ENCODE peak calls at places on chromosomes 5 and 9, in six cellular contexts. One of them, this sample, is unnamed.

GRCh38 chr5:147636585-147636984 is 126.7 kb upstream of the DPYSL3 start:
- DNase-seq in OCI-LY7: no peak
- DNase-seq in IMR-90: no peak
- DNase-seq in mesenchymal stem cell: no peak
- DNase-seq in hepatocyte: no peak
- DNase-seq in HepG2: no peak
- DNase-seq in this sample: no peak

GRCh38 chr5:21007781-21008180 is 1019.8 kb upstream of the CDH18 start:
- DNase-seq in OCI-LY7: no peak
- DNase-seq in IMR-90: no peak
- DNase-seq in mesenchymal stem cell: no peak
- DNase-seq in hepatocyte: no peak
- DNase-seq in HepG2: no peak
- DNase-seq in this sample: no peak

GRCh38 chr9:134396258-134396742 is 70.0 kb downstream of the RXRA start:
- DNase-seq in OCI-LY7: peak
- DNase-seq in IMR-90: no peak
- DNase-seq in mesenchymal stem cell: no peak
- DNase-seq in hepatocyte: no peak
- DNase-seq in HepG2: no peak
- DNase-seq in this sample: no peak

GRCh38 chr9:136972335-136972734 is 5.0 kb upstream of the PTGDS start:
- DNase-seq in OCI-LY7: no peak
- DNase-seq in IMR-90: no peak
- DNase-seq in mesenchymal stem cell: no peak
- DNase-seq in hepatocyte: no peak
- DNase-seq in HepG2: no peak
- DNase-seq in this sample: no peak

GRCh38 chr5:117743337-117743736 is 1168.7 kb upstream of the SEMA6A start:
- DNase-seq in OCI-LY7: no peak
- DNase-seq in IMR-90: no peak
- DNase-seq in mesenchymal stem cell: no peak
- DNase-seq in hepatocyte: no peak
- DNase-seq in HepG2: no peak
- DNase-seq in this sample: no peak

GRCh38 chr9:136671646-136672430 is 9.1 kb downstream of the EGFL7 start:
- DNase-seq in OCI-LY7: peak
- DNase-seq in IMR-90: no peak
- DNase-seq in mesenchymal stem cell: no peak
- DNase-seq in hepatocyte: peak
- DNase-seq in HepG2: no peak
- DNase-seq in this sample: peak

GRCh38 chr5:113489299-113489698 is 1.0 kb upstream of the MCC start:
- DNase-seq in OCI-LY7: no peak
- DNase-seq in IMR-90: peak
- DNase-seq in mesenchymal stem cell: peak
- DNase-seq in hepatocyte: peak
- DNase-seq in HepG2: peak
- DNase-seq in this sample: peak

GRCh38 chr5:1778138-1779020 is 21.3 kb downstream of the MRPL36 start:
- DNase-seq in OCI-LY7: no peak
- DNase-seq in IMR-90: no peak
- DNase-seq in mesenchymal stem cell: no peak
- DNase-seq in hepatocyte: no peak
- DNase-seq in HepG2: no peak
- DNase-seq in this sample: no peak

GRCh38 chr5:148856424-148856823 is 30.0 kb downstream of the ADRB2 start:
- DNase-seq in OCI-LY7: no peak
- DNase-seq in IMR-90: no peak
- DNase-seq in mesenchymal stem cell: no peak
- DNase-seq in hepatocyte: no peak
- DNase-seq in HepG2: no peak
- DNase-seq in this sample: no peak

GRCh38 chr9:90894956-90895687 is 93.5 kb downstream of the SYK start:
- DNase-seq in OCI-LY7: peak
- DNase-seq in IMR-90: no peak
- DNase-seq in mesenchymal stem cell: peak
- DNase-seq in hepatocyte: no peak
- DNase-seq in HepG2: peak
- DNase-seq in this sample: peak

GRCh38 chr5:105882956-105883481 is 1787.7 kb downstream of the EFNA5 start:
- DNase-seq in OCI-LY7: no peak
- DNase-seq in IMR-90: no peak
- DNase-seq in mesenchymal stem cell: no peak
- DNase-seq in hepatocyte: no peak
- DNase-seq in HepG2: no peak
- DNase-seq in this sample: no peak

GRCh38 chr5:6567835-6568234 is 65.0 kb downstream of the NSUN2 start:
- DNase-seq in OCI-LY7: no peak
- DNase-seq in IMR-90: no peak
- DNase-seq in mesenchymal stem cell: no peak
- DNase-seq in hepatocyte: no peak
- DNase-seq in HepG2: no peak
- DNase-seq in this sample: no peak

GRCh38 chr9:21039302-21039701 is 7.9 kb upstream of the HACD4 start:
- DNase-seq in OCI-LY7: no peak
- DNase-seq in IMR-90: no peak
- DNase-seq in mesenchymal stem cell: no peak
- DNase-seq in hepatocyte: no peak
- DNase-seq in HepG2: no peak
- DNase-seq in this sample: no peak

GRCh38 chr9:83270116-83270515 is 207.2 kb upstream of the RASEF start:
- DNase-seq in OCI-LY7: no peak
- DNase-seq in IMR-90: no peak
- DNase-seq in mesenchymal stem cell: no peak
- DNase-seq in hepatocyte: no peak
- DNase-seq in HepG2: peak
- DNase-seq in this sample: peak

GRCh38 chr9:16671591-16672137 is 198.8 kb downstream of the BNC2 start:
- DNase-seq in OCI-LY7: no peak
- DNase-seq in IMR-90: peak
- DNase-seq in mesenchymal stem cell: peak
- DNase-seq in hepatocyte: no peak
- DNase-seq in HepG2: no peak
- DNase-seq in this sample: no peak

GRCh38 chr9:33466565-33467495 is 6.9 kb downstream of the NOL6 start:
- DNase-seq in OCI-LY7: peak
- DNase-seq in IMR-90: peak
- DNase-seq in mesenchymal stem cell: peak
- DNase-seq in hepatocyte: peak
- DNase-seq in HepG2: peak
- DNase-seq in this sample: peak

GRCh38 chr9:26695010-26695601 is 197.5 kb downstream of the CAAP1 start:
- DNase-seq in OCI-LY7: no peak
- DNase-seq in IMR-90: no peak
- DNase-seq in mesenchymal stem cell: no peak
- DNase-seq in hepatocyte: no peak
- DNase-seq in HepG2: no peak
- DNase-seq in this sample: no peak

GRCh38 chr5:67209141-67209771 is 12.7 kb upstream of the CD180 start:
- DNase-seq in OCI-LY7: peak
- DNase-seq in IMR-90: peak
- DNase-seq in mesenchymal stem cell: peak
- DNase-seq in hepatocyte: peak
- DNase-seq in HepG2: peak
- DNase-seq in this sample: peak

GRCh38 chr5:97181856-97182545 is 1.0 kb downstream of the RIOK2 start:
- DNase-seq in OCI-LY7: no peak
- DNase-seq in IMR-90: peak
- DNase-seq in mesenchymal stem cell: peak
- DNase-seq in hepatocyte: no peak
- DNase-seq in HepG2: no peak
- DNase-seq in this sample: peak

GRCh38 chr9:136457326-136457725 is 17.7 kb upstream of the INPP5E start:
- DNase-seq in OCI-LY7: no peak
- DNase-seq in IMR-90: no peak
- DNase-seq in mesenchymal stem cell: no peak
- DNase-seq in hepatocyte: no peak
- DNase-seq in HepG2: no peak
- DNase-seq in this sample: no peak

GRCh38 chr9:86557063-86557766 is 203.0 kb upstream of the TUT7 start:
- DNase-seq in OCI-LY7: no peak
- DNase-seq in IMR-90: peak
- DNase-seq in mesenchymal stem cell: peak
- DNase-seq in hepatocyte: peak
- DNase-seq in HepG2: no peak
- DNase-seq in this sample: no peak

GRCh38 chr9:95981741-95982390 is 106.4 kb downstream of the ERCC6L2 start:
- DNase-seq in OCI-LY7: peak
- DNase-seq in IMR-90: no peak
- DNase-seq in mesenchymal stem cell: no peak
- DNase-seq in hepatocyte: no peak
- DNase-seq in HepG2: no peak
- DNase-seq in this sample: peak

GRCh38 chr5:55278778-55279177 is 28.7 kb downstream of the DHX29 start:
- DNase-seq in OCI-LY7: no peak
- DNase-seq in IMR-90: peak
- DNase-seq in mesenchymal stem cell: peak
- DNase-seq in hepatocyte: no peak
- DNase-seq in HepG2: no peak
- DNase-seq in this sample: no peak

GRCh38 chr5:51468196-51468595 is 84.9 kb downstream of the ISL1 start:
- DNase-seq in OCI-LY7: no peak
- DNase-seq in IMR-90: no peak
- DNase-seq in mesenchymal stem cell: peak
- DNase-seq in hepatocyte: peak
- DNase-seq in HepG2: no peak
- DNase-seq in this sample: no peak

GRCh38 chr9:83336696-83337095 is 201.5 kb downstream of the FRMD3 start:
- DNase-seq in OCI-LY7: no peak
- DNase-seq in IMR-90: no peak
- DNase-seq in mesenchymal stem cell: no peak
- DNase-seq in hepatocyte: no peak
- DNase-seq in HepG2: peak
- DNase-seq in this sample: no peak

GRCh38 chr9:137298401-137298982 is 3.6 kb downstream of the NRARP start:
- DNase-seq in OCI-LY7: no peak
- DNase-seq in IMR-90: no peak
- DNase-seq in mesenchymal stem cell: no peak
- DNase-seq in hepatocyte: no peak
- DNase-seq in HepG2: no peak
- DNase-seq in this sample: peak

GRCh38 chr5:127590154-127590722 is 58.6 kb upstream of the CTXN3 start:
- DNase-seq in OCI-LY7: no peak
- DNase-seq in IMR-90: no peak
- DNase-seq in mesenchymal stem cell: no peak
- DNase-seq in hepatocyte: no peak
- DNase-seq in HepG2: no peak
- DNase-seq in this sample: no peak

GRCh38 chr9:117405950-117406705 is 8.7 kb downstream of the ASTN2 start:
- DNase-seq in OCI-LY7: no peak
- DNase-seq in IMR-90: no peak
- DNase-seq in mesenchymal stem cell: no peak
- DNase-seq in hepatocyte: no peak
- DNase-seq in HepG2: no peak
- DNase-seq in this sample: no peak

GRCh38 chr9:34989946-34990635 is 546 bp downstream of the DNAJB5 start:
- DNase-seq in OCI-LY7: peak
- DNase-seq in IMR-90: peak
- DNase-seq in mesenchymal stem cell: peak
- DNase-seq in hepatocyte: peak
- DNase-seq in HepG2: no peak
- DNase-seq in this sample: peak

GRCh38 chr5:93407470-93407869 is 173.5 kb downstream of the NR2F1-AS1 start:
- DNase-seq in OCI-LY7: no peak
- DNase-seq in IMR-90: no peak
- DNase-seq in mesenchymal stem cell: no peak
- DNase-seq in hepatocyte: peak
- DNase-seq in HepG2: no peak
- DNase-seq in this sample: no peak

GRCh38 chr9:96015876-96016686 is 140.6 kb downstream of the ERCC6L2 start:
- DNase-seq in OCI-LY7: no peak
- DNase-seq in IMR-90: peak
- DNase-seq in mesenchymal stem cell: no peak
- DNase-seq in hepatocyte: no peak
- DNase-seq in HepG2: no peak
- DNase-seq in this sample: no peak

GRCh38 chr5:9698125-9698848 is 68.1 kb upstream of the TAS2R1 start:
- DNase-seq in OCI-LY7: no peak
- DNase-seq in IMR-90: peak
- DNase-seq in mesenchymal stem cell: peak
- DNase-seq in hepatocyte: no peak
- DNase-seq in HepG2: no peak
- DNase-seq in this sample: no peak

GRCh38 chr5:10288600-10289213 is 19.0 kb downstream of the CMBL start:
- DNase-seq in OCI-LY7: peak
- DNase-seq in IMR-90: no peak
- DNase-seq in mesenchymal stem cell: no peak
- DNase-seq in hepatocyte: peak
- DNase-seq in HepG2: no peak
- DNase-seq in this sample: no peak

GRCh38 chr5:140794594-140795258 is at the start of gene PCDHA2:
- DNase-seq in OCI-LY7: no peak
- DNase-seq in IMR-90: no peak
- DNase-seq in mesenchymal stem cell: peak
- DNase-seq in hepatocyte: peak
- DNase-seq in HepG2: no peak
- DNase-seq in this sample: no peak
- H2AFZ ChIP-seq in OCI-LY7: no peak
- H2AFZ ChIP-seq in IMR-90: no peak
- H2AFZ ChIP-seq in mesenchymal stem cell: peak
- H2AFZ ChIP-seq in hepatocyte: peak
- H2AFZ ChIP-seq in HepG2: no peak
- H2AFZ ChIP-seq in this sample: no peak

DNA sequence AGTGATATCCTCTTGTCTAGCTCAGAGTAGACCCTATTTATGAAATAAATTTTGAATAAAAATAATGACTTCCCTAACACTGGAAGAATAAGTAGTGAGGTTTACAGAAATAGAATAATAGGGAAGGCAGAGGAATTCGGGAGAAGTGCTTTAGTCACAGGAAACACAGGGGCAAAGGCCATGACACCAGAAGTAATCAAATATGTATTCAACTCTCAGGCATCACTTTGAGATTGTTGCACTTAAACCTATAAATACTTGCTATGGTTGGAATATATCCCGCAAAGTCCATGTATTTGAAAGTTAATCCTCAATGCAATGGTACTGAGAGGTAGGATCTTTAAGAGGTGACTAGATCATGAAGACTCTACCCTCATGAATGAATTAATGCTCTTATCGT is 166.8 kb downstream of the YIPF5 start:
- DNase-seq in OCI-LY7: no peak
- DNase-seq in IMR-90: no peak
- DNase-seq in mesenchymal stem cell: no peak
- DNase-seq in hepatocyte: no peak
- DNase-seq in HepG2: no peak
- DNase-seq in this sample: peak
- H2AFZ ChIP-seq in OCI-LY7: no peak
- H2AFZ ChIP-seq in IMR-90: no peak
- H2AFZ ChIP-seq in mesenchymal stem cell: no peak
- H2AFZ ChIP-seq in hepatocyte: no peak
- H2AFZ ChIP-seq in HepG2: no peak
- H2AFZ ChIP-seq in this sample: no peak

GRCh38 chr5:167574381-167574780 is 717.1 kb upstream of the WWC1 start:
- DNase-seq in OCI-LY7: no peak
- DNase-seq in IMR-90: no peak
- DNase-seq in mesenchymal stem cell: no peak
- DNase-seq in hepatocyte: no peak
- DNase-seq in HepG2: no peak
- DNase-seq in this sample: no peak
- H2AFZ ChIP-seq in OCI-LY7: no peak
- H2AFZ ChIP-seq in IMR-90: no peak
- H2AFZ ChIP-seq in mesenchymal stem cell: no peak
- H2AFZ ChIP-seq in hepatocyte: no peak
- H2AFZ ChIP-seq in HepG2: no peak
- H2AFZ ChIP-seq in this sample: no peak

GRCh38 chr5:68444833-68445232 is 229.3 kb downstream of the PIK3R1 start:
- DNase-seq in OCI-LY7: no peak
- DNase-seq in IMR-90: no peak
- DNase-seq in mesenchymal stem cell: no peak
- DNase-seq in hepatocyte: no peak
- DNase-seq in HepG2: no peak
- DNase-seq in this sample: peak
- H2AFZ ChIP-seq in OCI-LY7: no peak
- H2AFZ ChIP-seq in IMR-90: no peak
- H2AFZ ChIP-seq in mesenchymal stem cell: no peak
- H2AFZ ChIP-seq in hepatocyte: no peak
- H2AFZ ChIP-seq in HepG2: no peak
- H2AFZ ChIP-seq in this sample: no peak

This sample was measured in endothelial cell of umbilical vein.